ENCODE peak calls at places on chromosomes 2 and 18, in six cellular contexts. I is NCI-H1436; C is stimulated activated CD8-positive, alpha-beta memory T cell treated with anti-CD3 and anti-CD28 coated beads, Interleukin-15, amount 100 ng/mL, for 24 hours; M is GM12892; J is EL; H is foreskin fibroblast. B is an unnamed sample.

GRCh38 chr2:69366-70344 is 23.4 kb upstream of the FAM110C start:
- DNase-seq in I (no peak), C (no peak), M (no peak), J (no peak), H (no peak), B (no peak)

GRCh38 chr18:50836521-50836957 is 16.7 kb upstream of the MRO start:
- DNase-seq in I (no peak), H (peak), C (no peak), M (no peak), J (peak), B (no peak)

GRCh38 chr2:240123821-240124650 is 12.1 kb downstream of the COPS9 start:
- DNase-seq in M (no peak), J (no peak), C (no peak), H (no peak), I (no peak), B (no peak)

GRCh38 chr2:154623819-154624218 is 74.7 kb upstream of the KCNJ3 start:
- DNase-seq in J (peak), M (no peak), I (peak), H (peak), C (no peak), B (no peak)

GRCh38 chr18:72086421-72086820 is 457.7 kb downstream of the CBLN2 start:
- DNase-seq in I (no peak), H (peak), J (no peak), C (no peak), M (no peak), B (no peak)

GRCh38 chr18:9701604-9702324 is 6.3 kb upstream of the RAB31 start:
- DNase-seq in C (no peak), H (peak), I (no peak), M (no peak), J (no peak), B (no peak)

GRCh38 chr2:10527585-10527984 is 79.5 kb upstream of the ODC1 start:
- DNase-seq in M (no peak), I (no peak), C (no peak), H (no peak), J (no peak), B (no peak)

GRCh38 chr2:198134287-198134955 is 330.0 kb downstream of the PLCL1 start:
- DNase-seq in M (no peak), J (peak), I (no peak), H (peak), C (no peak), B (no peak)

GRCh38 chr2:45242161-45242741 is 233.0 kb upstream of the SIX2 start:
- DNase-seq in J (peak), M (no peak), C (no peak), H (peak), I (peak), B (no peak)

GRCh38 chr2:74772071-74772470 is 61.9 kb upstream of the HK2 start:
- DNase-seq in J (peak), C (no peak), I (no peak), H (no peak), M (no peak), B (no peak)

GRCh38 chr2:105510761-105511669 is 112.2 kb upstream of the FHL2 start:
- DNase-seq in I (no peak), J (peak), H (peak), M (no peak), C (no peak), B (no peak)

GRCh38 chr2:20599861-20600461 is 50.9 kb downstream of the HS1BP3 start:
- DNase-seq in J (no peak), M (no peak), I (no peak), C (no peak), H (no peak), B (no peak)

GRCh38 chr2:53998834-53999233 is 28.0 kb upstream of the PSME4 start:
- DNase-seq in M (no peak), C (no peak), H (no peak), J (no peak), I (no peak), B (no peak)

GRCh38 chr18:35203001-35203553 is 37.8 kb upstream of the ZNF397 start:
- DNase-seq in H (no peak), C (no peak), M (no peak), I (peak), J (peak), B (no peak)

GRCh38 chr2:110679337-110679707 is 1.5 kb upstream of the BUB1 start:
- DNase-seq in C (no peak), M (no peak), H (peak), I (no peak), J (peak), B (no peak)

GRCh38 chr18:13376841-13377351 is 158.3 kb downstream of the LDLRAD4 start:
- DNase-seq in J (no peak), H (no peak), I (no peak), C (no peak), M (no peak), B (peak)

GRCh38 chr2:147860009-147860408 is 15.2 kb downstream of the ACVR2A start:
- DNase-seq in H (no peak), J (no peak), I (no peak), C (no peak), M (no peak), B (no peak)

GRCh38 chr2:74927617-74928016 is 30.8 kb upstream of the POLE4 start:
- DNase-seq in J (no peak), H (no peak), M (no peak), C (no peak), I (no peak), B (no peak)

GRCh38 chr2:43005211-43005974 is 213.0 kb upstream of the HAAO start:
- DNase-seq in M (no peak), C (no peak), J (no peak), I (no peak), H (no peak), B (no peak)

GRCh38 chr18:55220523-55220922 is 261.3 kb upstream of the CCDC68 start:
- DNase-seq in I (no peak), J (no peak), M (no peak), C (no peak), H (no peak), B (no peak)

GRCh38 chr2:64062840-64063239 is 43.6 kb upstream of the VPS54 start:
- DNase-seq in I (no peak), M (no peak), C (no peak), H (peak), J (peak), B (no peak)

GRCh38 chr2:85828725-85829124 is 60.1 kb downstream of the ST3GAL5 start:
- DNase-seq in J (no peak), M (no peak), H (no peak), I (no peak), C (no peak), B (no peak)

GRCh38 chr18:35355140-35355618 is 11.0 kb upstream of the ZNF24 start:
- DNase-seq in I (peak), M (peak), C (no peak), H (peak), J (peak), B (peak)

GRCh38 chr2:60335533-60336237 is 217.8 kb downstream of the BCL11A start:
- DNase-seq in H (no peak), I (no peak), J (no peak), M (no peak), C (no peak), B (no peak)

GRCh38 chr18:7117390-7118355 is at the start of gene LAMA1:
- DNase-seq in I (no peak), J (peak), C (no peak), M (no peak), H (peak), B (no peak)

GRCh38 chr2:8488001-8488738 is 193.7 kb upstream of the ID2 start:
- DNase-seq in C (peak), M (peak), H (no peak), J (no peak), I (no peak), B (peak)

GRCh38 chr2:160194946-160195345 is 5.1 kb downstream of the ITGB6 start:
- DNase-seq in J (peak), H (no peak), I (no peak), M (no peak), C (no peak), B (no peak)

B was measured in CD8-positive, alpha-beta T cell.